ENCODE peak calls at places on chromosomes 11 and 22, in four cellular contexts. W, D, E and J are unnamed samples.

GRCh38 chr22:27988704-27989103 is 69.6 kb upstream of the PITPNB start:
- DNase-seq in W (no peak), D (no peak), E (no peak), J (no peak)

GRCh38 chr11:93028959-93029536 is 59.6 kb downstream of the MTNR1B start:
- DNase-seq in W (no peak), D (no peak), E (no peak), J (no peak)

GRCh38 chr22:27437570-27437969 is 364.0 kb downstream of the MN1 start:
- DNase-seq in W (no peak), D (no peak), E (no peak), J (no peak)

GRCh38 chr22:36911887-36912661 is 1.4 kb upstream of the CSF2RB start:
- DNase-seq in W (no peak), D (no peak), E (no peak), J (no peak)

GRCh38 chr22:23215294-23216204 is 35.2 kb downstream of the BCR start:
- DNase-seq in W (no peak), D (no peak), E (no peak), J (no peak)

GRCh38 chr22:32564170-32565001 is 89.8 kb downstream of the FBXO7 start:
- DNase-seq in W (no peak), D (no peak), E (no peak), J (no peak)

GRCh38 chr11:8222820-8223512 is 40.7 kb downstream of the LMO1 start:
- DNase-seq in W (no peak), D (no peak), E (no peak), J (no peak)

GRCh38 chr11:116544721-116545120 is 228.1 kb downstream of the BUD13 start:
- DNase-seq in W (no peak), D (no peak), E (no peak), J (no peak)

GRCh38 chr11:128388182-128388815 is 199.1 kb downstream of the ETS1 start:
- DNase-seq in W (no peak), D (no peak), E (no peak), J (no peak)

GRCh38 chr11:19792510-19792909 is 79.9 kb downstream of the NAV2 start:
- DNase-seq in W (no peak), D (no peak), E (no peak), J (no peak)

GRCh38 chr22:41620646-41621098 is at the start of gene DESI1:
- DNase-seq in W (no peak), D (no peak), E (peak), J (no peak)

GRCh38 chr22:23686416-23687024 is 4.3 kb upstream of the RGL4 start:
- DNase-seq in W (no peak), D (no peak), E (no peak), J (no peak)

GRCh38 chr11:123060265-123061000 is 1.5 kb downstream of the HSPA8 start:
- DNase-seq in W (no peak), D (no peak), E (no peak), J (no peak)

GRCh38 chr11:48900131-48900800 is 83.4 kb downstream of the TRIM51G start:
- DNase-seq in W (no peak), D (no peak), E (no peak), J (peak)
- TF ChIP-seq TCF7L2 in W (no peak), D (no peak), E (no peak), J (no peak)

GRCh38 chr11:16613401-16614381 is 124.8 kb upstream of the C11orf58 start:
- DNase-seq in W (peak), D (peak), E (peak), J (peak)
- H3K4me3 ChIP-seq in W (peak), D (peak), E (peak), J (peak)

GRCh38 chr22:49300951-49301397 is 526.7 kb downstream of the BRD1 start:
- DNase-seq in W (no peak), D (no peak), E (no peak), J (no peak)

GRCh38 chr22:49298834-49299750 is 528.6 kb downstream of the BRD1 start:
- DNase-seq in W (no peak), D (no peak), E (no peak), J (no peak)

GRCh38 chr22:49300241-49300640 is 527.4 kb downstream of the BRD1 start:
- DNase-seq in W (no peak), D (no peak), E (no peak), J (no peak)

GRCh38 chr22:49297871-49298721 is 529.6 kb downstream of the BRD1 start:
- DNase-seq in W (no peak), D (no peak), E (no peak), J (no peak)

DNA sequence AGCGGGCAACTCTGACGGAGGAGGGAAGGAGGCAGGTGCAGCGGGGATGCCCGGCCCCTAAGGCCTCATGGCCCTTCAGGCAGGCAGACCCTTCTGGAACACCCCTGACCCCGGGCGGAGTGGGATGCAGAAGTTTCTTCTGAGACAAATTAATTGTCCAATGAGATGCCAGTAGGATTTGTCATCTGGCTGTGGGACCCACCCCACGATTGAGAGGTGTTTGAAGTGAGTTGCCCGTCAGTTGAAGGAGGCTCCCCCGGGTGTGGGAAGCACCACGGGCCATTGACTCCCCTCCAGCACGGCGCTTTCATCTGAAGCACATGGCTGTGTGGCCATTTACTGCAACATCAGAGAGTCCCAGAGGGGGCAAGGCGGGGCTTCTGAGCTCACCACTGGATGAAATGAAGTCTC is 527.8 kb downstream of the BRD1 start:
- DNase-seq in W (no peak), D (no peak), E (no peak), J (no peak)
- TF ChIP-seq TCF7L2 in W (no peak), D (no peak), E (no peak), J (no peak)

DNA sequence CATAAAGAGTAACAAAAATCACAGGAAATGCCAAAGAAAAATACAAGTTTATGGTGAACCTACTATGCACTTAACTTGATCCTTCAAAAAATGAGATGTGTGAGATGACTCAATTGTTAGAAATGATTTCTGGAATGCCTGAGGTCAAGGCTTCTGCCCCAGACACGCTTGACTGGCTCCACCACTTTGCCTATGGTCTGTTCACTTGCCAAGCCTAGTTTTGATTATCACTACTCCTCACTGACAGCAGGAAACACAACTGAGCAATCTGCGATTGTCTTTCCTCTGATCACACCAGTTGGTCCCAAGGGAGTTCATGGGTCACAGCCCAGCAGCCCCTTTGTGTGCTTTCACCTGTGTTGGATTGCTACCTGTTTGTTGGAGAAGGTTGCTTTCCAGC is 20.6 kb upstream of the PRDM10 start:
- DNase-seq in W (peak), D (peak), E (peak), J (no peak)
- H3K4me3 ChIP-seq in W (no peak), D (no peak), E (no peak), J (no peak)

GRCh38 chr11:117815262-117815803 is 9.2 kb downstream of the FXYD2 start:
- DNase-seq in W (no peak), D (no peak), E (no peak), J (no peak)
- TF ChIP-seq TCF7L2 in W (no peak), D (no peak), E (no peak), J (no peak)

DNA sequence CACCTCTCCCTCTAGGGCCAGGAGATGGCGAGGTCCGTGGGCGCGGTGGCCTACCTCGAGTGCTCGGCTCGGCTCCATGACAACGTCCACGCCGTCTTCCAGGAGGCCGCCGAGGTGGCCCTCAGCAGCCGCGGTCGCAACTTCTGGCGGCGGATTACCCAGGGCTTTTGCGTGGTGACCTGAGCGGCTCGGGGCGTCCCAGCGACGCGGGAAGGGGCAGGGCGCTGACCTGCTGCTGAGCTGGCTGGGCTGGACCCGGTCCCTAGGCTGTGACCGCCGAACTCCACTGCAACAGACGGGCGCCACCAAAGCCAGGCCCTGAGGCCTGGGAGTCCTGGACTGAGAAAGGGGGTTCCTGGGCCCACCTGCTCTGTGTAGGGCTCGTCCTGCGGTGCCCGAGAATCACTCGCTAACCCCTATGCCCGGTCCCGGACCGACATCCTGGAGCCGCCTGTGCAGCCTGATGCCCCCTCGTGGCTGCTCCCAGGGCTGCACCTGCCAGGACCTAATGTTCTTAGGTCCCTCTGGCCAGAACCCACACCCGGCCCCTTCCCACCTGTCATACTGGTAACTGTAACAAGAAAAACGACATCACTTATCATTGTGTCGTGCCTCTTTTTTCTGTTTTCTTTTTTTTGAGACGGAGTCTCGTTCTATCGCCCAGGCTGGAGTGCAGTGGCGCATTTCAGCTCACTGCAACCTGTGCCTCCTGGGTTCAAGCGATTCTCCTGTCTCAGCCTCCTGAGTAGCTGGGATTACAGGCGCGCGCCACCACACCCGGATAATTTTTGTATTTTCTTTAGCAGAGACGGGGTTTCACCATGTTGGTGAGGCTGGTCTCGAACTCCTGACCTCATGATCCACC is 15.0 kb downstream of the RHOD start:
- DNase-seq in W (no peak), D (no peak), E (peak), J (peak)
- H3K4me3 ChIP-seq in W (no peak), D (no peak), E (no peak), J (no peak)

DNA sequence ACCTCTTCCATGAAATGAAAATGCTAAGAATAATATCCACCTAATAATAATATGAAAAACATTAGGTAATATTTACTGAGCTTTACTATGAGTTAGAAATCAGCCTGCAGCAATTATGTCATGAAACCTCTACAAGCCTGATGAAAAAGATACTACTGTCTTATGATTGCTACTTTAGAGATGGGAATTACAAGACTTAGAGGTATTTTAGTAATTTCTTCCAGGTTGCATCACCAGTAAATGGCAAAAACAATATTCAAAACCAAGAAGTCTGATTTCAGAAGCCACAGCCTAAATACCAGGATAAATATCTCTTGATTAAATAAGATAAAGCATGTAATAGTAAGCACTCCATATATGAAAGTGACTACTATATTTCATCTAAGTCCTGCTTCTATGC is 13.8 kb downstream of the OR5B21 start:
- DNase-seq in W (no peak), D (no peak), E (no peak), J (no peak)
- TF ChIP-seq TCF7L2 in W (no peak), D (no peak), E (no peak), J (no peak)

GRCh38 chr22:40436460-40437431 is 66.4 kb downstream of the SGSM3 start:
- DNase-seq in W (peak), D (peak), E (peak), J (peak)
- H3K4me3 ChIP-seq in W (no peak), D (no peak), E (no peak), J (no peak)